ENCODE peak calls at places on chromosomes 16 and 17, in eight cellular contexts. E, Q, D, M, X, L, U and K are unnamed samples.
A peak's percentile ranks its signal among the peaks of the same experiment; 100 is the strongest.

GRCh38 chr17:418421-418751 is 65.8 kb upstream of the RPH3AL start:
- DNase-seq in E (no peak), Q (no peak), D (no peak), M (no peak), X (no peak), L (no peak), U (no peak), K (no peak)

GRCh38 chr16:56948234-56948633 is 13.5 kb upstream of the CETP start:
- DNase-seq in E (no peak), Q (no peak), D (no peak), M (no peak), X (no peak), L (no peak), U (no peak), K (no peak)

GRCh38 chr17:72175787-72176515 is 55.1 kb downstream of the SOX9 start:
- DNase-seq in E (peak; percentile 19), Q (no peak), D (no peak), M (no peak), X (no peak), L (no peak), U (no peak), K (no peak)

GRCh38 chr17:6259899-6260298 is 175.0 kb downstream of the AIPL1 start:
- DNase-seq in E (no peak), Q (no peak), D (no peak), M (no peak), X (no peak), L (no peak), U (no peak), K (no peak)

GRCh38 chr17:10337136-10337535 is 35.7 kb downstream of the MYH13 start:
- DNase-seq in E (no peak), Q (no peak), D (no peak), M (no peak), X (no peak), L (no peak), U (no peak), K (no peak)

GRCh38 chr16:70496513-70496912 is 26.8 kb downstream of the COG4 start:
- DNase-seq in E (no peak), Q (no peak), D (no peak), M (no peak), X (no peak), L (no peak), U (no peak), K (no peak)

GRCh38 chr16:88993006-88993787 is 16.2 kb upstream of the CBFA2T3 start:
- DNase-seq in E (no peak), Q (no peak), D (no peak), M (no peak), X (no peak), L (no peak), U (no peak), K (peak; percentile 82)

GRCh38 chr16:70267516-70267915 is 15.8 kb upstream of the EXOSC6 start:
- DNase-seq in E (peak; percentile 67), Q (no peak), D (peak; percentile 52), M (no peak), X (peak; percentile 61), L (no peak), U (peak; percentile 48), K (peak; percentile 60)

GRCh38 chr17:31726980-31727427 is 132.0 kb downstream of the COPRS start:
- DNase-seq in E (no peak), Q (no peak), D (no peak), M (no peak), X (no peak), L (no peak), U (no peak), K (no peak)

GRCh38 chr17:27384261-27384701 is 72.0 kb upstream of the KSR1 start:
- DNase-seq in E (peak; percentile 95), Q (no peak), D (peak; percentile 30), M (no peak), X (no peak), L (no peak), U (peak; percentile 29), K (no peak)

GRCh38 chr16:55502801-55503366 is 6.0 kb upstream of the LPCAT2 start:
- DNase-seq in E (peak; percentile 98), Q (peak; percentile 97), D (peak; percentile 96), M (no peak), X (no peak), L (no peak), U (peak; percentile 65), K (no peak)

GRCh38 chr16:88632587-88632930 is 5.8 kb upstream of the IL17C start:
- DNase-seq in E (no peak), Q (no peak), D (no peak), M (no peak), X (no peak), L (no peak), U (no peak), K (no peak)

DNA sequence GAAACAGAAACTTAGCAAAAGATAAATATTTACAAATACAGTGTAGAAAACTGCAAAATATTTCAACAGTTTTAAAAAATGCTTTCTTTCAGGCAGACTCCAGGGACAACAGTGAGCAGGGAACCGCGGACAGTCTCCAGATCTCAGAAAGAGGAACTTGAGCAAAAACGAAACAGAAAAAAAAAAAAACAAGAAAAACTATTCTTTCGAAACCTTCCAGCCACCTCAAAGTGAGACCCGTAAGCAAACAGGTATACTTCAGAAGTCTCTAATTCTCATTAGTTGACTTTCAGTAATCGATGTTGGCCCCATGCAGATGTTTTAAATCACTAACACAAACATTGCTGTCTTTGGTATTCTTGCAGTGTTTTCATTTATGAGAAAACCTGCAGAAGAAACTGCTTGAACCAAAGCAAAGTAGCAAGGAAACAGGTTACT is 15.7 kb upstream of the CCL1 start:
- DNase-seq in E (no peak), Q (no peak), D (no peak), M (no peak), X (no peak), L (no peak), U (no peak), K (no peak)
- TF ChIP-seq CTCF in E (no peak), Q (no peak), D (no peak), M (no peak), X (no peak), L (no peak), U (no peak), K (no peak)

GRCh38 chr17:73194514-73195222 is 1.8 kb downstream of the COG1 start:
- DNase-seq in E (no peak), Q (no peak), D (no peak), M (no peak), X (no peak), L (no peak), U (no peak), K (no peak)

GRCh38 chr17:73198201-73198929 is 5.5 kb downstream of the COG1 start:
- DNase-seq in E (no peak), Q (no peak), D (no peak), M (no peak), X (no peak), L (no peak), U (no peak), K (no peak)

GRCh38 chr17:73197141-73197540 is 4.3 kb downstream of the COG1 start:
- DNase-seq in E (no peak), Q (no peak), D (no peak), M (no peak), X (no peak), L (no peak), U (no peak), K (no peak)

GRCh38 chr17:73198930-73199260 is 6.0 kb downstream of the COG1 start:
- DNase-seq in E (no peak), Q (no peak), D (no peak), M (no peak), X (no peak), L (no peak), U (no peak), K (no peak)

GRCh38 chr17:73196500-73196899 is 3.6 kb downstream of the COG1 start:
- DNase-seq in E (peak; percentile 30), Q (peak; percentile 58), D (peak; percentile 34), M (no peak), X (peak; percentile 50), L (no peak), U (no peak), K (peak; percentile 46)
- TF ChIP-seq CTCF in E (peak; percentile 46), Q (no peak), D (no peak), M (no peak), X (no peak), L (no peak), U (no peak), K (no peak)

DNA sequence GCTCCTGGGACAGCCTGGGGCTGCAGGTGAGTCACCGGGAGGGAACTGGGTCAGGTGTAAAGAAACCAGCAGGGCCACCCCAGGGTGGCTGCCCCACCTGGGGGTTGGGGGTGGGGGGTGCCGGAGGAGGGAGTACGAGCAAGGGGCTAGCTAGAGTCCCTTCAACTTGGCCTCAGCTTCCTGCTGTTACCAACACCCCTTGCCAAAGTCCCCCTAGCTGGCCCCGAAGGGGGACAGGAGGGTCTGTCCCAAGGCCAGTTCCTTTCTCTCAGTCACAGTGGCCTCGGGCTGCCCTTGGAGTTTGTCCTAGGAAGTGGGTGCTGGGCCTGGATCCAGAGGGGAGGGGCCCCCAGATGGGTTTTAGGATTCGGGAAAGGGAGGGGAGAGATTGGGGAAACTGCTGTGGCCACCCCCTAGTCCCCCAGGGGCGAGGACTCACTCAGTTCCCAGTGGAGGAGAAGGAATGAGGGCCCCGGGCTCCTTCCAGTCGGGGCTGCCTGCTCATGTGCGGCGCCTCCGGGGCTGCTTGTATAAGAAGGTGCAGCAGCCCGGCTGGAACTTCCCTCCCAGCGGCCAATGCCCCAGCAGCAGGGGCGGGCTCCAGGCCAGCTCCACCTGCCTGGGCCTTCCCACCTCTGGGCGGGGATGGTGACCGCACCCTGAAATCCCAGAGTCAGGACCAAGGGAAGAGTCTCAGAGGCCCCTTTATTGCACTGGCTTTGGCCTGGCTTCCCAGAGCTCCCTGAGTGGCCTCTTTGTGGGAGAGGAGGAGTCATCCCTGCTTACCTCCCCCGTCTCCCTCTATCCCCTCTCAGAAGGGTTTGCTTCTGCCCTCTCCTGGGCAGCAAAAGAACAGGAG is 7.3 kb downstream of the ARHGAP27 start:
- DNase-seq in E (peak; percentile 77), Q (no peak), D (peak; percentile 30), M (no peak), X (peak; percentile 80), L (peak; percentile 76), U (peak; percentile 97), K (no peak)
- TF ChIP-seq CTCF in E (peak; percentile 57), Q (no peak), D (no peak), M (no peak), X (peak; percentile 12), L (no peak), U (no peak), K (no peak)

GRCh38 chr17:59488805-59489204 is 76.6 kb upstream of the DHX40 start:
- DNase-seq in E (no peak), Q (no peak), D (no peak), M (no peak), X (no peak), L (no peak), U (no peak), K (no peak)
- TF ChIP-seq CTCF in E (no peak), Q (no peak), D (no peak), M (no peak), X (no peak), L (no peak), U (no peak), K (no peak)